ENCODE peak calls at places on chromosomes 7 and 10, in four cellular contexts. Q is A549; U is stomach; O is activated effector memory CD4-positive, alpha-beta T cell treated with anti-CD3 and anti-CD28 coated beads, Interleukin-2, amount 50 U/mL, for 16 hours. M is an unnamed sample.

GRCh38 chr7:101173752-101174244 is 6.3 kb downstream of the NAT16 start:
- DNase-seq in Q (peak), U (peak), O (peak), M (no peak)

GRCh38 chr10:4775808-4776207 is 50.2 kb upstream of the AKR1E2 start:
- DNase-seq in Q (peak), U (no peak), O (no peak), M (no peak)

GRCh38 chr10:102988404-102989314 is 70.6 kb downstream of the CNNM2 start:
- DNase-seq in Q (no peak), U (no peak), O (no peak), M (no peak)

GRCh38 chr7:2720024-2720423 is 32.0 kb downstream of the AMZ1 start:
- DNase-seq in Q (no peak), U (no peak), O (peak), M (no peak)

GRCh38 chr7:89554209-89554608 is 600.1 kb upstream of the STEAP1 start:
- DNase-seq in Q (no peak), U (no peak), O (no peak), M (no peak)

GRCh38 chr10:70934701-70935100 is 46.3 kb upstream of the PCBD1 start:
- DNase-seq in Q (no peak), U (no peak), O (no peak), M (no peak)

GRCh38 chr10:58396057-58396456 is 10.8 kb downstream of the TFAM start:
- DNase-seq in Q (no peak), U (no peak), O (no peak), M (no peak)

GRCh38 chr7:78020874-78021249 is 222.3 kb downstream of the PHTF2 start:
- DNase-seq in Q (no peak), U (no peak), O (no peak), M (no peak)

GRCh38 chr7:95298091-95298490 is 26.2 kb downstream of the PON1 start:
- DNase-seq in Q (no peak), U (no peak), O (no peak), M (no peak)

GRCh38 chr10:506451-507354 is 182.8 kb downstream of the DIP2C start:
- DNase-seq in Q (no peak), U (no peak), O (peak), M (no peak)

GRCh38 chr10:73601486-73601921 is 10.4 kb upstream of the USP54 start:
- DNase-seq in Q (no peak), U (peak), O (no peak), M (peak)

GRCh38 chr10:69810097-69810496 is 8.4 kb downstream of the COL13A1 start:
- DNase-seq in Q (no peak), U (no peak), O (no peak), M (no peak)

GRCh38 chr7:25389489-25390106 is 161.3 kb upstream of the NPVF start:
- DNase-seq in Q (peak), U (no peak), O (no peak), M (no peak)

GRCh38 chr10:32409741-32410140 is 36.2 kb upstream of the CCDC7 start:
- DNase-seq in Q (no peak), U (no peak), O (no peak), M (no peak)

GRCh38 chr10:101961591-101962498 is 94.1 kb downstream of the ARMH3 start:
- DNase-seq in Q (no peak), U (no peak), O (no peak), M (no peak)

GRCh38 chr10:131043039-131043691 is 268.4 kb downstream of the TCERG1L start:
- DNase-seq in Q (no peak), U (no peak), O (no peak), M (no peak)

GRCh38 chr10:132746801-132747625 is 38.9 kb downstream of the NKX6-2 start:
- DNase-seq in Q (no peak), U (no peak), O (no peak), M (no peak)

GRCh38 chr7:73774923-73775322 is 4.9 kb upstream of the CLDN3 start:
- DNase-seq in Q (no peak), U (no peak), O (no peak), M (no peak)

GRCh38 chr7:30933124-30933893 is 21.7 kb downstream of the AQP1 start:
- DNase-seq in Q (no peak), U (no peak), O (peak), M (no peak)